ENCODE peak calls at places on chromosome 10, in four cellular contexts. A, V, P and U are unnamed samples.
A peak's percentile ranks its signal among the peaks of the same experiment; 100 is the strongest.

GRCh38 chr10:90960355-90960814 is 39.5 kb upstream of the ANKRD1 start:
- DNase-seq in A (no peak), V (peak; percentile 24), P (no peak), U (no peak)

GRCh38 chr10:5764422-5765297 is 48.6 kb downstream of the GDI2 start:
- DNase-seq in A (no peak), V (no peak), P (no peak), U (no peak)

GRCh38 chr10:60733189-60733815 is 45.0 kb upstream of the CDK1 start:
- DNase-seq in A (peak; percentile 60), V (no peak), P (peak; percentile 21), U (no peak)

GRCh38 chr10:34711500-34711899 is 103.6 kb downstream of the PARD3 start:
- DNase-seq in A (no peak), V (no peak), P (no peak), U (no peak)

GRCh38 chr10:119449210-119449584 is 93.3 kb downstream of the RGS10 start:
- DNase-seq in A (peak; percentile 28), V (no peak), P (peak; percentile 14), U (no peak)

GRCh38 chr10:30320248-30320647 is 28.8 kb downstream of the MTPAP start:
- DNase-seq in A (no peak), V (no peak), P (no peak), U (no peak)

GRCh38 chr10:115956225-115957009 is 316.6 kb downstream of the GFRA1 start:
- DNase-seq in A (no peak), V (no peak), P (no peak), U (no peak)

GRCh38 chr10:114044251-114045070 is 795 bp downstream of the ADRB1 start:
- DNase-seq in A (peak; percentile 70), V (no peak), P (peak; percentile 31), U (no peak)

GRCh38 chr10:120251821-120252220 is 205.2 kb upstream of the PLPP4 start:
- DNase-seq in A (no peak), V (no peak), P (no peak), U (no peak)

GRCh38 chr10:21159669-21160068 is 262.6 kb upstream of the NEBL start:
- DNase-seq in A (no peak), V (no peak), P (no peak), U (no peak)

GRCh38 chr10:124307531-124308350 is 111.0 kb downstream of the OAT start:
- DNase-seq in A (no peak), V (no peak), P (no peak), U (no peak)

GRCh38 chr10:68231106-68231901 is 609 bp downstream of the ATOH7 start:
- DNase-seq in A (peak; percentile 79), V (peak; percentile 56), P (peak; percentile 60), U (peak; percentile 61)

GRCh38 chr10:29482591-29483421 is 152.0 kb downstream of the SVIL start:
- DNase-seq in A (no peak), V (no peak), P (no peak), U (no peak)

GRCh38 chr10:86261933-86262665 is 104.5 kb downstream of the GRID1 start:
- DNase-seq in A (no peak), V (peak; percentile 87), P (no peak), U (no peak)

GRCh38 chr10:79070611-79071534 is 2.1 kb downstream of the ZMIZ1 start:
- DNase-seq in A (peak; percentile 90), V (peak; percentile 88), P (peak; percentile 94), U (no peak)

GRCh38 chr10:80468002-80468401 is 13.9 kb downstream of the TSPAN14 start:
- DNase-seq in A (peak; percentile 86), V (peak; percentile 86), P (peak; percentile 88), U (no peak)

GRCh38 chr10:129174167-129175014 is 292.6 kb upstream of the MGMT start:
- DNase-seq in A (no peak), V (no peak), P (no peak), U (no peak)